ENCODE peak calls at places on chromosomes 5 and 9, in nine cellular contexts. V is ovary, G is GM12891, O is stomach, R is A549, U is vagina, E is transverse colon, P is body of pancreas, C is right lobe of liver. W is an unnamed sample.

GRCh38 chr9:21015122-21015815 is 16.2 kb downstream of the HACD4 start:
- DNase-seq in V (no peak), G (no peak), O (no peak), R (no peak), U (no peak), E (no peak), P (no peak), C (no peak), W (no peak)

GRCh38 chr5:87022415-87022814 is 245.3 kb upstream of the RASA1 start:
- DNase-seq in V (no peak), G (no peak), O (no peak), R (no peak), U (no peak), E (no peak), P (no peak), C (no peak), W (no peak)

GRCh38 chr9:93003552-93004407 is 54.7 kb upstream of the SUSD3 start:
- DNase-seq in V (peak), G (peak), O (peak), R (peak), U (peak), E (peak), P (peak), C (peak), W (peak)

GRCh38 chr5:136067422-136067821 is 38.6 kb downstream of the TGFBI start:
- DNase-seq in V (no peak), G (no peak), O (no peak), R (no peak), U (no peak), E (no peak), P (no peak), C (no peak), W (no peak)

GRCh38 chr5:395921-396714 is 46.9 kb upstream of the EXOC3 start:
- DNase-seq in V (no peak), G (no peak), O (no peak), R (no peak), U (peak), E (no peak), P (no peak), C (peak), W (no peak)

GRCh38 chr9:4743131-4743875 is 2.3 kb upstream of the AK3 start:
- DNase-seq in V (no peak), G (no peak), O (no peak), R (no peak), U (no peak), E (no peak), P (no peak), C (no peak), W (no peak)

GRCh38 chr9:32431196-32431595 is 46.8 kb downstream of the ACO1 start:
- DNase-seq in V (no peak), G (no peak), O (no peak), R (no peak), U (no peak), E (no peak), P (no peak), C (no peak), W (peak)

GRCh38 chr5:179613460-179614071 is 9.9 kb downstream of the HNRNPH1 start:
- DNase-seq in V (no peak), G (no peak), O (no peak), R (no peak), U (no peak), E (no peak), P (no peak), C (no peak), W (no peak)

GRCh38 chr9:137150485-137151060 is 11.6 kb downstream of the GRIN1 start:
- DNase-seq in V (no peak), G (peak), O (peak), R (peak), U (no peak), E (peak), P (peak), C (no peak), W (peak)

GRCh38 chr9:35615981-35616680 is 2.1 kb downstream of the CD72 start:
- DNase-seq in V (no peak), G (no peak), O (no peak), R (no peak), U (no peak), E (no peak), P (no peak), C (no peak), W (no peak)

GRCh38 chr5:141848771-141849370 is 29.3 kb downstream of the PCDH1 start:
- DNase-seq in V (peak), G (no peak), O (peak), R (peak), U (no peak), E (peak), P (peak), C (no peak), W (no peak)

GRCh38 chr9:128847803-128848202 is 18.2 kb upstream of the SPOUT1 start:
- DNase-seq in V (no peak), G (no peak), O (no peak), R (no peak), U (no peak), E (no peak), P (no peak), C (no peak), W (no peak)

GRCh38 chr5:12759377-12759776 is 855.1 kb upstream of the CTNND2 start:
- DNase-seq in V (no peak), G (no peak), O (no peak), R (no peak), U (no peak), E (no peak), P (no peak), C (no peak), W (no peak)

GRCh38 chr5:180060192-180060591 is 11.4 kb downstream of the RNF130 start:
- DNase-seq in V (no peak), G (no peak), O (no peak), R (no peak), U (no peak), E (no peak), P (no peak), C (no peak), W (no peak)

GRCh38 chr5:14417232-14417730 is 164.3 kb upstream of the OTULINL start:
- DNase-seq in V (no peak), G (no peak), O (no peak), R (no peak), U (no peak), E (no peak), P (no peak), C (no peak), W (no peak)

GRCh38 chr9:93091453-93092081 is 4.5 kb upstream of the CARD19 start:
- DNase-seq in V (peak), G (no peak), O (no peak), R (peak), U (peak), E (no peak), P (no peak), C (peak), W (peak)

GRCh38 chr5:143056792-143057579 is 286.8 kb downstream of the ARHGAP26 start:
- DNase-seq in V (no peak), G (no peak), O (no peak), R (no peak), U (no peak), E (no peak), P (no peak), C (no peak), W (no peak)

GRCh38 chr9:133950206-133950915 is 41.8 kb downstream of the VAV2 start:
- DNase-seq in V (no peak), G (no peak), O (no peak), R (no peak), U (no peak), E (no peak), P (no peak), C (no peak), W (no peak)

GRCh38 chr9:81396528-81396927 is 292.8 kb downstream of the TLE1 start:
- DNase-seq in V (no peak), G (no peak), O (no peak), R (no peak), U (no peak), E (no peak), P (no peak), C (no peak), W (no peak)

GRCh38 chr5:169177431-169177694 is 123.6 kb downstream of the SLIT3 start:
- DNase-seq in V (no peak), G (no peak), O (no peak), R (no peak), U (no peak), E (no peak), P (no peak), C (no peak), W (no peak)

GRCh38 chr5:168365581-168366081 is 74.2 kb downstream of the WWC1 start:
- DNase-seq in V (no peak), G (no peak), O (peak), R (peak), U (no peak), E (peak), P (peak), C (no peak), W (no peak)

GRCh38 chr9:130159814-130160670 is 12.2 kb upstream of the NCS1 start:
- DNase-seq in V (no peak), G (no peak), O (no peak), R (no peak), U (no peak), E (no peak), P (no peak), C (no peak), W (no peak)

GRCh38 chr5:39775458-39776365 is 350.9 kb upstream of the DAB2 start:
- DNase-seq in V (no peak), G (no peak), O (no peak), R (peak), U (no peak), E (no peak), P (no peak), C (no peak), W (no peak)

GRCh38 chr9:78115073-78115472 is 83.5 kb upstream of the GNAQ start:
- DNase-seq in V (no peak), G (no peak), O (no peak), R (peak), U (no peak), E (no peak), P (no peak), C (no peak), W (peak)

GRCh38 chr9:89593776-89594427 is 10.9 kb upstream of the GADD45G start:
- DNase-seq in V (no peak), G (peak), O (peak), R (peak), U (no peak), E (peak), P (peak), C (peak), W (peak)

GRCh38 chr9:128309551-128309950 is 12.7 kb downstream of the TRUB2 start:
- DNase-seq in V (no peak), G (no peak), O (no peak), R (no peak), U (no peak), E (no peak), P (no peak), C (no peak), W (no peak)

GRCh38 chr9:134641989-134642384 is 384 bp downstream of the COL5A1 start:
- DNase-seq in V (no peak), G (no peak), O (no peak), R (no peak), U (no peak), E (no peak), P (no peak), C (no peak), W (no peak)

GRCh38 chr9:116051528-116051927 is 102.1 kb upstream of the PAPPA start:
- DNase-seq in V (no peak), G (no peak), O (no peak), R (no peak), U (no peak), E (no peak), P (no peak), C (no peak), W (no peak)

GRCh38 chr9:113152699-113153098 is 1.9 kb downstream of the SLC31A2 start:
- DNase-seq in V (no peak), G (no peak), O (no peak), R (no peak), U (no peak), E (no peak), P (no peak), C (no peak), W (no peak)

GRCh38 chr9:7387844-7388243 is 411.7 kb downstream of the DMAC1 start:
- DNase-seq in V (no peak), G (no peak), O (no peak), R (no peak), U (no peak), E (no peak), P (no peak), C (no peak), W (no peak)

GRCh38 chr9:117464941-117465616 is 50.2 kb upstream of the ASTN2 start:
- DNase-seq in V (no peak), G (no peak), O (no peak), R (no peak), U (no peak), E (no peak), P (no peak), C (no peak), W (no peak)

GRCh38 chr9:133731876-133732321 is 6.3 kb downstream of the SARDH start:
- DNase-seq in V (no peak), G (no peak), O (peak), R (peak), U (no peak), E (no peak), P (peak), C (peak), W (peak)

GRCh38 chr9:19748278-19749126 is 40.3 kb downstream of the SLC24A2 start:
- DNase-seq in V (no peak), G (no peak), O (no peak), R (peak), U (no peak), E (no peak), P (no peak), C (no peak), W (peak)

GRCh38 chr9:98778251-98778650 is 18.1 kb downstream of the ANKS6 start:
- DNase-seq in V (no peak), G (no peak), O (no peak), R (no peak), U (peak), E (no peak), P (no peak), C (no peak), W (no peak)

GRCh38 chr9:129885018-129885669 is 49.9 kb downstream of the USP20 start:
- DNase-seq in V (no peak), G (no peak), O (peak), R (no peak), U (peak), E (peak), P (peak), C (peak), W (peak)

GRCh38 chr5:80414113-80414512 is 6.2 kb downstream of the ZFYVE16 start:
- DNase-seq in V (no peak), G (no peak), O (no peak), R (no peak), U (no peak), E (no peak), P (no peak), C (no peak), W (no peak)

GRCh38 chr5:37849641-37850040 is 9.8 kb upstream of the GDNF start:
- DNase-seq in V (no peak), G (no peak), O (no peak), R (no peak), U (no peak), E (no peak), P (no peak), C (no peak), W (no peak)

GRCh38 chr5:122896598-122897282 is 51.3 kb downstream of the SNX24 start:
- DNase-seq in V (no peak), G (no peak), O (no peak), R (peak), U (no peak), E (no peak), P (no peak), C (no peak), W (peak)

DNA sequence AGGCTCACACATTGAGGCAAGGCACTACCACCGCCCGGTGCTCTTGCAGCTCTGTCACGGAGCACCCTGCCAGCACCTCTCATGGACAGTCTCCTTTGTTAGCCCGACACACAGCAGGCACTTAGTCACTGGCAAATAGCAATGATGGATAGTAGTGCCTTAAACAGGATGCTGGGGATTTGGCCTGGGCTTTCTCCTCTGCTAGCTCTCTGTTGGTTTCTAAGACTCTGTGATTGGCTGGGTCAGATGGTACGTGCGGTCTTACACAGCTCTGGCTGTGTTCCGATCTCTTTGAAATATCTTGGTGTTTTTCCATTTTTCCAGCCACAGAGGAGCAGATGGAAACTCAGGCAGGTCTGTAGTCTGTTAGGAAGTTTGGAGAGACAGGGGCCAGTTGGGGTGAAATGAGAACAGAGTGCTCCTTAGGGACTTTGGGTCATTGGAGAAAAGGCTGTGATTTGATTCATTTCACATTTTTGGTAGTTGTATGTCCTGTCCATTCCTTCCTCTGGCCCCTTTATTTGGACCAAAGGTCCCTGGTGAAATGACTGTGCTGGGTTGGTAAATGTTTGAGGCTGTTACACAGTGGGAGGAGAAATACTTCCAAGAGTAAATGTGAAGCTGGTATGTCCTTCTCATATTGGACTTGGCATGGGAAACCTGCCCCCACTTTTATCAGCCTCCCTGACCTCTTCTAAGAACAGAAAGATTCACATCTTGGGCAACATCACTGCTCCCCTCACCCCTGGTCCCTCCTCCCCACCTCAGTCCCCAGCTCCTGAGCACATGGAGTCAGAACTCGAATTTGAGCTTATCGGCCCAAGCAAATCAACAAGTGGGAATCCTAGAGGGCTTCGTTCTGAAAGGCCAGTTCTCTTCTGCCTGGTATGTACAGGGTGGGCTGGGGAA is 3.4 kb downstream of the SMIM3 start:
- DNase-seq in V (no peak), G (no peak), O (peak), R (no peak), U (peak), E (peak), P (peak), C (no peak), W (no peak)
- TF ChIP-seq POLR2A in V (no peak), G (no peak), O (no peak), R (no peak), U (no peak), E (peak), P (peak), C (peak), W (no peak)

GRCh38 chr9:111527347-111527746 is 2.4 kb downstream of the ZNF483 start:
- DNase-seq in V (no peak), G (no peak), O (no peak), R (no peak), U (no peak), E (no peak), P (no peak), C (no peak), W (no peak)
- TF ChIP-seq POLR2A in V (no peak), G (no peak), O (no peak), R (no peak), U (no peak), E (no peak), P (no peak), C (no peak), W (no peak)

DNA sequence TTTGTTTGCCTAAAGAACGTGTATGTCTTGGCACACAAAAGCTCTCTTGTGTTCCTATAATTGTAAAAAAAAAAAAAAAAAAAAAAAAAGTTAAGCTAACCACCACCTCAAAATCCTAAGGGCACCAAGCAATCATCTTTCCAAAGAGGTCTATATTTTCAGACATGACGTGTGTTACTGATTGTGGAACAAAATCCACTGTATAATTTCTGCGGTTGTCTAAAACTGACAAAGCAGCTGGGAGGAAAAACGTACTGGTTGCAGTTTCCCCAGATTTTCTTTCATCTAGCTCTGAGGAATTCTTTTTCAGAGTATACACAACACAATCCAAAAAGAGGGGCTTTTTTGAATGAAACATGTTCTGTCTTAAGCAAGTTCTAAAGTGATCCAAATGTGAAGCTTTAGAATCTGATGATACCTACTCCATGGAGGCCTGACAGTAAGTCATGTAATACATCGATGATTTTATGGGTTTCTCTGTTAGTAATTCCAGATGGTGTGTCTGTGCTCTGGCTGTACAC is 375.6 kb upstream of the NUDT12 start:
- DNase-seq in V (no peak), G (no peak), O (no peak), R (no peak), U (no peak), E (no peak), P (no peak), C (no peak), W (no peak)
- TF ChIP-seq POLR2A in V (no peak), G (no peak), O (no peak), R (no peak), U (no peak), E (no peak), P (no peak), C (no peak), W (no peak)

GRCh38 chr5:15634771-15635347 is 134.9 kb downstream of the FBXL7 start:
- DNase-seq in V (no peak), G (no peak), O (no peak), R (no peak), U (no peak), E (no peak), P (no peak), C (no peak), W (no peak)
- TF ChIP-seq POLR2A in V (no peak), G (no peak), O (no peak), R (no peak), U (no peak), E (no peak), P (no peak), C (no peak), W (no peak)

W was measured in erythroblast.